ENCODE peak calls at places on chromosomes 12 and 14, in six cellular contexts. One of them, this sample, is unnamed.

GRCh38 chr12:128761305-128761880 is 62.4 kb downstream of the SLC15A4 start:
- DNase-seq in K562: no peak
- DNase-seq in psoas muscle: no peak
- DNase-seq in PC-3: no peak
- DNase-seq in cardiac muscle cell: no peak
- DNase-seq in CD8-positive, alpha-beta T cell: no peak
- DNase-seq in this sample: no peak

GRCh38 chr12:45231515-45232145 is 15.7 kb downstream of the ANO6 start:
- DNase-seq in K562: no peak
- DNase-seq in psoas muscle: no peak
- DNase-seq in PC-3: peak; percentile 81
- DNase-seq in cardiac muscle cell: no peak
- DNase-seq in CD8-positive, alpha-beta T cell: no peak
- DNase-seq in this sample: no peak

GRCh38 chr14:35385042-35385839 is 19.3 kb downstream of the NFKBIA start:
- DNase-seq in K562: peak; percentile 84
- DNase-seq in psoas muscle: peak; percentile 96
- DNase-seq in PC-3: no peak
- DNase-seq in cardiac muscle cell: peak; percentile 90
- DNase-seq in CD8-positive, alpha-beta T cell: no peak
- DNase-seq in this sample: no peak

GRCh38 chr12:402127-402456 is 648 bp downstream of the CCDC77 start:
- DNase-seq in K562: peak; percentile 53
- DNase-seq in psoas muscle: no peak
- DNase-seq in PC-3: peak; percentile 48
- DNase-seq in cardiac muscle cell: peak; percentile 32
- DNase-seq in CD8-positive, alpha-beta T cell: no peak
- DNase-seq in this sample: peak; percentile 48

GRCh38 chr12:81296556-81297305 is 218.9 kb downstream of the ACSS3 start:
- DNase-seq in K562: no peak
- DNase-seq in psoas muscle: no peak
- DNase-seq in PC-3: peak; percentile 6
- DNase-seq in cardiac muscle cell: no peak
- DNase-seq in CD8-positive, alpha-beta T cell: no peak
- DNase-seq in this sample: no peak

GRCh38 chr14:97172644-97173043 is 375.5 kb downstream of the VRK1 start:
- DNase-seq in K562: no peak
- DNase-seq in psoas muscle: no peak
- DNase-seq in PC-3: no peak
- DNase-seq in cardiac muscle cell: no peak
- DNase-seq in CD8-positive, alpha-beta T cell: no peak
- DNase-seq in this sample: no peak

GRCh38 chr14:99324291-99324690 is 52.3 kb upstream of the BCL11B start:
- DNase-seq in K562: no peak
- DNase-seq in psoas muscle: no peak
- DNase-seq in PC-3: no peak
- DNase-seq in cardiac muscle cell: no peak
- DNase-seq in CD8-positive, alpha-beta T cell: no peak
- DNase-seq in this sample: no peak

GRCh38 chr14:64035143-64035542 is 182.3 kb downstream of the SYNE2 start:
- DNase-seq in K562: no peak
- DNase-seq in psoas muscle: no peak
- DNase-seq in PC-3: no peak
- DNase-seq in cardiac muscle cell: no peak
- DNase-seq in CD8-positive, alpha-beta T cell: no peak
- DNase-seq in this sample: no peak

GRCh38 chr12:106369624-106370346 is 12.2 kb downstream of the POLR3B start:
- DNase-seq in K562: no peak
- DNase-seq in psoas muscle: no peak
- DNase-seq in PC-3: peak; percentile 86
- DNase-seq in cardiac muscle cell: no peak
- DNase-seq in CD8-positive, alpha-beta T cell: no peak
- DNase-seq in this sample: no peak

GRCh38 chr12:117587646-117588287 is 226.3 kb upstream of the NOS1 start:
- DNase-seq in K562: peak; percentile 60
- DNase-seq in psoas muscle: peak; percentile 69
- DNase-seq in PC-3: peak; percentile 76
- DNase-seq in cardiac muscle cell: peak; percentile 65
- DNase-seq in CD8-positive, alpha-beta T cell: peak; percentile 35
- DNase-seq in this sample: peak; percentile 70

GRCh38 chr12:122983789-122984515 is 3.5 kb downstream of the ARL6IP4 start:
- DNase-seq in K562: peak; percentile 49
- DNase-seq in psoas muscle: peak; percentile 54
- DNase-seq in PC-3: no peak
- DNase-seq in cardiac muscle cell: no peak
- DNase-seq in CD8-positive, alpha-beta T cell: no peak
- DNase-seq in this sample: no peak

GRCh38 chr12:110201995-110202394 is 77.8 kb downstream of the IFT81 start:
- DNase-seq in K562: no peak
- DNase-seq in psoas muscle: no peak
- DNase-seq in PC-3: no peak
- DNase-seq in cardiac muscle cell: no peak
- DNase-seq in CD8-positive, alpha-beta T cell: no peak
- DNase-seq in this sample: no peak

GRCh38 chr14:32298346-32298745 is 30.8 kb upstream of the AKAP6 start:
- DNase-seq in K562: no peak
- DNase-seq in psoas muscle: no peak
- DNase-seq in PC-3: no peak
- DNase-seq in cardiac muscle cell: no peak
- DNase-seq in CD8-positive, alpha-beta T cell: no peak
- DNase-seq in this sample: no peak

GRCh38 chr14:100237735-100238418 is 1.1 kb upstream of the YY1 start:
- DNase-seq in K562: peak; percentile 65
- DNase-seq in psoas muscle: peak; percentile 74
- DNase-seq in PC-3: peak; percentile 66
- DNase-seq in cardiac muscle cell: peak; percentile 79
- DNase-seq in CD8-positive, alpha-beta T cell: peak; percentile 56
- DNase-seq in this sample: peak; percentile 38

GRCh38 chr14:22420598-22421186 is 168.3 kb downstream of the DAD1 start:
- DNase-seq in K562: no peak
- DNase-seq in psoas muscle: no peak
- DNase-seq in PC-3: no peak
- DNase-seq in cardiac muscle cell: no peak
- DNase-seq in CD8-positive, alpha-beta T cell: no peak
- DNase-seq in this sample: no peak

GRCh38 chr12:19946549-19946948 is 421.8 kb upstream of the PDE3A start:
- DNase-seq in K562: no peak
- DNase-seq in psoas muscle: no peak
- DNase-seq in PC-3: peak; percentile 62
- DNase-seq in cardiac muscle cell: no peak
- DNase-seq in CD8-positive, alpha-beta T cell: no peak
- DNase-seq in this sample: no peak

GRCh38 chr12:57037264-57037663 is 12.7 kb downstream of the MYO1A start:
- DNase-seq in K562: no peak
- DNase-seq in psoas muscle: no peak
- DNase-seq in PC-3: no peak
- DNase-seq in cardiac muscle cell: no peak
- DNase-seq in CD8-positive, alpha-beta T cell: no peak
- DNase-seq in this sample: no peak

GRCh38 chr14:45679852-45680251 is 426.9 kb upstream of the MIS18BP1 start:
- DNase-seq in K562: no peak
- DNase-seq in psoas muscle: no peak
- DNase-seq in PC-3: peak; percentile 95
- DNase-seq in cardiac muscle cell: no peak
- DNase-seq in CD8-positive, alpha-beta T cell: no peak
- DNase-seq in this sample: no peak

GRCh38 chr12:27285395-27285794 is 41.3 kb downstream of the STK38L start:
- DNase-seq in K562: no peak
- DNase-seq in psoas muscle: no peak
- DNase-seq in PC-3: no peak
- DNase-seq in cardiac muscle cell: no peak
- DNase-seq in CD8-positive, alpha-beta T cell: no peak
- DNase-seq in this sample: no peak

GRCh38 chr14:67762051-67762450 is 54.3 kb downstream of the ZFYVE26 start:
- DNase-seq in K562: no peak
- DNase-seq in psoas muscle: no peak
- DNase-seq in PC-3: no peak
- DNase-seq in cardiac muscle cell: no peak
- DNase-seq in CD8-positive, alpha-beta T cell: no peak
- DNase-seq in this sample: no peak

GRCh38 chr14:59354666-59355065 is 110.5 kb downstream of the GPR135 start:
- DNase-seq in K562: no peak
- DNase-seq in psoas muscle: no peak
- DNase-seq in PC-3: peak; percentile 83
- DNase-seq in cardiac muscle cell: no peak
- DNase-seq in CD8-positive, alpha-beta T cell: no peak
- DNase-seq in this sample: no peak

GRCh38 chr12:54596526-54596946 is 8.1 kb upstream of the PPP1R1A start:
- DNase-seq in K562: peak; percentile 73
- DNase-seq in psoas muscle: peak; percentile 76
- DNase-seq in PC-3: peak; percentile 74
- DNase-seq in cardiac muscle cell: peak; percentile 83
- DNase-seq in CD8-positive, alpha-beta T cell: peak; percentile 56
- DNase-seq in this sample: peak; percentile 73

GRCh38 chr12:56878010-56878339 is 56.2 kb downstream of the SDR9C7 start:
- DNase-seq in K562: peak; percentile 79
- DNase-seq in psoas muscle: no peak
- DNase-seq in PC-3: no peak
- DNase-seq in cardiac muscle cell: no peak
- DNase-seq in CD8-positive, alpha-beta T cell: no peak
- DNase-seq in this sample: no peak

DNA sequence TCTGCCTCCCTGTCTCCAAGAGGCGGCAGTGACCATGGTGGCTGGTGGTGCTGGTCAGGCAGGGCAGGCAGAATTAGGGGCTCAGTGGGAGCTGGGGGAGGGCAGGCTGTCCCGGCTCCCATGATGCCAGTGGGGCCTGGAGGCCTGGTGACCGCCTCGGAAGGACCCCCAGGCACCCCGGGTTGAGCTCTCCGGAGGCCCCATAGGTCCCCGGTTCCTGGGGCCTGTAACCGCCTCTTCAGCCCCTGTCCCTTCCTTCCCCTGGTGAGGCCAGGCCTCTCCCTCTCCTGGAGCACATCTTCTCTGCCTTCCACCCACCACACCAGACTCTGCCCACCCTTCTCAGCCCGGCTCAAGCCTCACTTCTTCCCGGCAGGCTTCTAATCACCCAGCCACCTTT is 117.7 kb upstream of the GSC start:
- DNase-seq in K562: no peak
- DNase-seq in psoas muscle: no peak
- DNase-seq in PC-3: no peak
- DNase-seq in cardiac muscle cell: no peak
- DNase-seq in CD8-positive, alpha-beta T cell: no peak
- DNase-seq in this sample: no peak
- H3K4me3 ChIP-seq in K562: no peak overlapping the region
- H3K4me3 ChIP-seq in psoas muscle: no peak overlapping the region
- H3K4me3 ChIP-seq in PC-3: no peak overlapping the region
- H3K4me3 ChIP-seq in cardiac muscle cell: no peak overlapping the region
- H3K4me3 ChIP-seq in CD8-positive, alpha-beta T cell: no peak overlapping the region
- H3K4me3 ChIP-seq in this sample: no peak overlapping the region

DNA sequence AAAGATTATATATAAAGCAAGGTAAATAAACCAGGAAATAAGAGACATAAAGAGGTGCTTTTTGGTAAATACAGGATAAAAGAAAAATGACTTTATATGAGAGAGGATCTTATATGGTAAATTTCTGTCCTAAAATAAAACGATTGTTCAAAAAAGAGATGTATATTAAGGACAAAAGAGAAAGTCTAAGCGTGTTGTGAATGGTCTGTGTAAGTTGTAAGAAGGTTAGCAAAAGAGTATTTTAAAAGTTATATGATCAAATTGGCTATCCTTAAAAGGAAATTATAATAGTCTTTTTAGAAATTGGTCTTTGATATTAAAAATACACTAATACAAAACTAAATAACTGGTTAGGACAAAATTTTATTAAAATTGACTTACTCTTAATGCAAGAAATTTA is 14.1 kb upstream of the ACSM4 start:
- DNase-seq in K562: no peak
- DNase-seq in psoas muscle: no peak
- DNase-seq in PC-3: peak; percentile 6
- DNase-seq in cardiac muscle cell: no peak
- DNase-seq in CD8-positive, alpha-beta T cell: no peak
- DNase-seq in this sample: no peak
- TF ChIP-seq CTCF in K562: no peak
- TF ChIP-seq CTCF in psoas muscle: no peak
- TF ChIP-seq CTCF in PC-3: no peak
- TF ChIP-seq CTCF in cardiac muscle cell: no peak
- TF ChIP-seq CTCF in CD8-positive, alpha-beta T cell: no peak
- TF ChIP-seq CTCF in this sample: no peak

GRCh38 chr12:50711018-50711527 is 52.8 kb upstream of the ATF1 start:
- DNase-seq in K562: no peak
- DNase-seq in psoas muscle: no peak
- DNase-seq in PC-3: no peak
- DNase-seq in cardiac muscle cell: no peak
- DNase-seq in CD8-positive, alpha-beta T cell: no peak
- DNase-seq in this sample: no peak
- H3K27me3 ChIP-seq in K562: no peaks in the 10 kb centered on the region
- H3K27me3 ChIP-seq in psoas muscle: no peaks in the 10 kb centered on the region
- H3K27me3 ChIP-seq in PC-3: no peaks in the 10 kb centered on the region
- H3K27me3 ChIP-seq in cardiac muscle cell: no peaks in the 10 kb centered on the region
- H3K27me3 ChIP-seq in CD8-positive, alpha-beta T cell: no peaks in the 10 kb centered on the region
- H3K27me3 ChIP-seq in this sample: no peaks in the 10 kb centered on the region

GRCh38 chr12:108928695-108929094 is 48.8 kb downstream of the DAO start:
- DNase-seq in K562: no peak
- DNase-seq in psoas muscle: no peak
- DNase-seq in PC-3: no peak
- DNase-seq in cardiac muscle cell: no peak
- DNase-seq in CD8-positive, alpha-beta T cell: no peak
- DNase-seq in this sample: no peak

GRCh38 chr12:108933950-108934349 is 54.1 kb downstream of the DAO start:
- DNase-seq in K562: no peak
- DNase-seq in psoas muscle: no peak
- DNase-seq in PC-3: no peak
- DNase-seq in cardiac muscle cell: no peak
- DNase-seq in CD8-positive, alpha-beta T cell: no peak
- DNase-seq in this sample: no peak

GRCh38 chr12:108935165-108935564 is 55.3 kb downstream of the DAO start:
- DNase-seq in K562: no peak
- DNase-seq in psoas muscle: no peak
- DNase-seq in PC-3: no peak
- DNase-seq in cardiac muscle cell: no peak
- DNase-seq in CD8-positive, alpha-beta T cell: no peak
- DNase-seq in this sample: no peak

GRCh38 chr12:108930756-108931155 is 50.9 kb downstream of the DAO start:
- DNase-seq in K562: no peak
- DNase-seq in psoas muscle: no peak
- DNase-seq in PC-3: no peak
- DNase-seq in cardiac muscle cell: no peak
- DNase-seq in CD8-positive, alpha-beta T cell: no peak
- DNase-seq in this sample: peak; percentile 46

GRCh38 chr12:108930155-108930554 is 50.3 kb downstream of the DAO start:
- DNase-seq in K562: no peak
- DNase-seq in psoas muscle: no peak
- DNase-seq in PC-3: no peak
- DNase-seq in cardiac muscle cell: no peak
- DNase-seq in CD8-positive, alpha-beta T cell: no peak
- DNase-seq in this sample: no peak
- H3K4me3 ChIP-seq in K562: no peak overlapping the region
- H3K4me3 ChIP-seq in psoas muscle: no peak overlapping the region
- H3K4me3 ChIP-seq in PC-3: no peak overlapping the region
- H3K4me3 ChIP-seq in cardiac muscle cell: no peak overlapping the region
- H3K4me3 ChIP-seq in CD8-positive, alpha-beta T cell: no peak overlapping the region
- H3K4me3 ChIP-seq in this sample: no peak overlapping the region

DNA sequence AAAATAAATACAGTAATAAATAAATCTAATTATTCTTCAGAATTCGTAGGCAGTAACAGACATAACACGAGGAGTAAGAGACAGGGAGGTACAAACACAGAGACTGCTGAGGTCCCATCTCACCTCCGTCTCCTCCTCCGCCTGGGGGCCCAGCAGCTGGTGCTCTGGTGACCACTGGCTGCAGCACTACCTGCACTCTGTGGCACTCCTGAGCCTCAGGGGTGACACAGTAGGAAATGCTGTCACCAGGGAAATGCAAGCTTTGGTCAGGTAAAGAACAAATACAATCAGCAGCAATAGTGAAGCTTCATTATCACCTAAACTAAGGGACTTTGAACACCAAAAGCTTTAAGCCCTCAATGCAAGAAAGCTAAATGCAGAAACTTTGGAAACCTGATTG is 19.6 kb downstream of the GSTZ1 start:
- DNase-seq in K562: no peak
- DNase-seq in psoas muscle: no peak
- DNase-seq in PC-3: no peak
- DNase-seq in cardiac muscle cell: no peak
- DNase-seq in CD8-positive, alpha-beta T cell: no peak
- DNase-seq in this sample: no peak
- TF ChIP-seq CTCF in K562: no peak
- TF ChIP-seq CTCF in psoas muscle: no peak
- TF ChIP-seq CTCF in PC-3: no peak
- TF ChIP-seq CTCF in cardiac muscle cell: no peak
- TF ChIP-seq CTCF in CD8-positive, alpha-beta T cell: no peak
- TF ChIP-seq CTCF in this sample: no peak